ENCODE peak calls at places on chromosomes 2 and 18, in nine cellular contexts. D, Q, E, I, Y, P, X, V and S are unnamed samples. For H3K36me3, the result is how much of the 10 kb centered on the place peaks cover.

GRCh38 chr2:36663851-36664715 is 32.4 kb upstream of the VIT start:
- DNase-seq in I (peak), V (peak), D (peak), E (peak), Q (no peak), Y (peak), P (peak), X (peak), S (peak)

GRCh38 chr2:109545828-109546713 is 67.7 kb downstream of the SEPTIN10 start:
- DNase-seq in V (peak), I (peak), X (peak), D (peak), P (peak), E (peak), Y (peak), Q (peak), S (peak)

GRCh38 chr2:206836722-206837121 is 71.3 kb downstream of the FASTKD2 start:
- DNase-seq in P (no peak), I (no peak), D (no peak), X (no peak), V (peak), Y (no peak), Q (no peak), E (no peak), S (no peak)

GRCh38 chr2:165698621-165698946 is 95.5 kb downstream of the GALNT3 start:
- DNase-seq in Y (no peak), I (peak), D (peak), P (peak), Q (peak), X (peak), V (peak), E (peak), S (peak)

GRCh38 chr18:55830490-55830889 is 242.5 kb upstream of the TCF4 start:
- DNase-seq in D (peak), I (no peak), Y (peak), E (peak), X (no peak), V (peak), P (peak), Q (no peak), S (no peak)

GRCh38 chr2:170221317-170222288 is 43.7 kb downstream of the MYO3B start:
- DNase-seq in I (no peak), Y (no peak), X (no peak), E (no peak), D (no peak), P (peak), Q (no peak), V (peak), S (peak)

GRCh38 chr18:26648509-26649192 is 100.3 kb upstream of the KCTD1 start:
- DNase-seq in Y (no peak), I (no peak), P (no peak), Q (no peak), V (no peak), X (no peak), E (no peak), D (no peak), S (no peak)

GRCh38 chr2:30225131-30225762 is 6.1 kb upstream of the LBH start:
- DNase-seq in P (peak), V (peak), Y (peak), D (no peak), I (no peak), Q (peak), X (peak), E (peak), S (peak)

GRCh38 chr2:123913266-123913810 is 111.7 kb upstream of the CNTNAP5 start:
- DNase-seq in D (no peak), E (no peak), Y (no peak), Q (no peak), I (no peak), P (no peak), V (no peak), X (no peak), S (no peak)

GRCh38 chr18:28284132-28284531 is 107.2 kb upstream of the CDH2 start:
- DNase-seq in I (no peak), P (peak), Y (no peak), D (no peak), X (peak), Q (no peak), V (no peak), E (no peak), S (peak)

GRCh38 chr2:134934641-134935040 is 16.0 kb downstream of the CCNT2 start:
- DNase-seq in E (no peak), P (no peak), I (no peak), Q (no peak), V (peak), X (no peak), D (no peak), Y (no peak), S (peak)

GRCh38 chr18:35241523-35241804 is 630 bp downstream of the ZNF397 start:
- DNase-seq in I (no peak), D (no peak), P (no peak), V (no peak), E (no peak), X (no peak), Y (no peak), Q (no peak), S (peak)

GRCh38 chr2:229689307-229689839 is 25.0 kb downstream of the DNER start:
- DNase-seq in Y (no peak), X (no peak), Q (no peak), D (no peak), P (no peak), V (no peak), E (no peak), I (no peak), S (no peak)

GRCh38 chr2:9424447-9425164 is 1.2 kb downstream of the CPSF3 start:
- DNase-seq in D (no peak), X (no peak), I (no peak), Q (no peak), V (no peak), E (no peak), Y (no peak), P (no peak), S (no peak)

GRCh38 chr18:38459086-38459485 is 893.5 kb upstream of the CELF4 start:
- DNase-seq in P (no peak), E (no peak), X (peak), Y (no peak), V (no peak), D (no peak), Q (no peak), I (no peak), S (no peak)

GRCh38 chr2:101272045-101272784 is 19.5 kb downstream of the CNOT11 start:
- DNase-seq in P (no peak), D (no peak), Y (no peak), Q (no peak), I (no peak), X (no peak), V (no peak), E (no peak), S (no peak)

GRCh38 chr18:76386886-76387285 is 108.2 kb downstream of the ZNF516 start:
- DNase-seq in I (no peak), V (no peak), D (no peak), E (no peak), P (no peak), X (no peak), Q (no peak), Y (no peak), S (no peak)

GRCh38 chr18:74539289-74539688 is 5.0 kb downstream of the CNDP1 start:
- DNase-seq in Q (no peak), I (no peak), Y (no peak), X (no peak), E (no peak), P (no peak), D (no peak), V (no peak), S (no peak)

GRCh38 chr2:95061601-95062183 is 36.2 kb downstream of the MAL start:
- DNase-seq in V (no peak), I (no peak), Y (no peak), P (no peak), D (no peak), Q (no peak), E (no peak), X (no peak), S (no peak)

GRCh38 chr18:36693931-36694661 is 134.7 kb downstream of the TPGS2 start:
- DNase-seq in X (peak), Y (no peak), P (no peak), I (peak), V (no peak), E (peak), D (peak), Q (no peak), S (peak)

GRCh38 chr2:39736593-39736992 is 42.5 kb downstream of the THUMPD2 start:
- DNase-seq in I (no peak), Y (no peak), P (peak), D (no peak), V (peak), X (no peak), Q (no peak), E (no peak), S (no peak)

GRCh38 chr2:53275743-53276142 is 491.9 kb upstream of the CHAC2 start:
- DNase-seq in V (no peak), Q (no peak), D (no peak), P (peak), X (no peak), E (no peak), I (no peak), Y (no peak), S (no peak)

GRCh38 chr2:72198532-72199241 is 51.0 kb upstream of the CYP26B1 start:
- DNase-seq in D (no peak), Y (no peak), P (peak), Q (no peak), V (peak), I (peak), E (no peak), X (no peak), S (peak)

GRCh38 chr2:134446431-134447091 is 192.7 kb downstream of the MGAT5 start:
- DNase-seq in Y (no peak), Q (no peak), P (peak), D (no peak), V (peak), E (no peak), X (no peak), I (no peak), S (peak)

GRCh38 chr2:205066081-205066480 is 520.8 kb downstream of the PARD3B start:
- DNase-seq in V (no peak), P (no peak), E (no peak), D (no peak), X (no peak), Q (no peak), Y (no peak), I (no peak), S (no peak)

GRCh38 chr2:15964936-15965563 is 24.7 kb downstream of the MYCN start:
- DNase-seq in E (peak), I (no peak), X (no peak), Q (no peak), V (no peak), D (no peak), Y (no peak), P (peak), S (no peak)

GRCh38 chr2:190469770-190470169 is 61.6 kb downstream of the MFSD6 start:
- DNase-seq in Q (peak), P (peak), X (peak), E (peak), Y (no peak), D (peak), I (no peak), V (peak), S (peak)

GRCh38 chr2:156346731-156347130 is 14.2 kb upstream of the NR4A2 start:
- DNase-seq in I (no peak), P (peak), Y (no peak), Q (no peak), V (no peak), D (no peak), X (no peak), E (no peak), S (peak)

GRCh38 chr2:156349161-156349560 is 16.6 kb upstream of the NR4A2 start:
- DNase-seq in Q (no peak), D (no peak), X (no peak), I (no peak), E (no peak), V (no peak), P (no peak), Y (no peak), S (no peak)

GRCh38 chr2:156352911-156353310 is 20.4 kb upstream of the NR4A2 start:
- DNase-seq in E (no peak), I (no peak), V (no peak), X (no peak), Q (no peak), Y (no peak), P (no peak), D (no peak), S (no peak)

GRCh38 chr2:156350374-156351142 is 18.0 kb upstream of the NR4A2 start:
- DNase-seq in E (no peak), Y (no peak), D (no peak), X (no peak), P (no peak), Q (no peak), V (no peak), I (no peak), S (no peak)

GRCh38 chr2:156349605-156350004 is 17.1 kb upstream of the NR4A2 start:
- DNase-seq in P (no peak), V (no peak), Q (no peak), X (no peak), D (no peak), I (no peak), Y (no peak), E (no peak), S (no peak)
- TF ChIP-seq CTCF in P (no peak), V (no peak), Q (no peak), X (no peak), D (no peak), I (no peak), Y (no peak), E (no peak), S (no peak)

DNA sequence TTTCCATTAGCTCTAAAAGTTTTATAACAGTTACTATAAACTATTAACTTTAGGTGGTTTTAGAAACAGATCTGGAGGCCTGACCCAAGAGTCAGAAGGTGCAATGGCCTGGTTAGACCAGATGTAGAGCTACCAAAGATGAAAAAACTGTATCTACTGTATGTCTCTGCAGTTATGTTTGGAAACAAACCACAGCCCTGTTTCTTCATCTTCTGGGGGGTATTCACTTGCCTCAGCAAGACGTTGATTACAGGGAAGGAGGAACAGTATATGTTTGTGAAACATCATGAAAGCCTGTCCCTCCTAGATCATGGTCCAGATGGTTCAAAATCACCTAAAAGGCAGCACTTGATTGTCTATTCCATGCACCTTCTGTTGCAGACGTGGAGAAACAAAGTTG is 220.2 kb downstream of the SUCLG1 start:
- DNase-seq in I (no peak), V (no peak), D (no peak), P (no peak), X (no peak), Q (no peak), E (no peak), Y (no peak), S (no peak)
- H3K36me3 ChIP-seq in I (under half), V (under half), D (under half), P (under half), X (under half), Q (under half), E (under half), Y (under half), S (under half)

GRCh38 chr2:238502088-238502810 is 75.5 kb downstream of the ASB1 start:
- DNase-seq in X (no peak), D (no peak), V (no peak), I (no peak), P (no peak), Y (no peak), E (no peak), Q (no peak), S (no peak)
- TF ChIP-seq CTCF in X (no peak), D (no peak), V (no peak), I (no peak), P (no peak), Y (no peak), E (no peak), Q (no peak), S (no peak)

DNA sequence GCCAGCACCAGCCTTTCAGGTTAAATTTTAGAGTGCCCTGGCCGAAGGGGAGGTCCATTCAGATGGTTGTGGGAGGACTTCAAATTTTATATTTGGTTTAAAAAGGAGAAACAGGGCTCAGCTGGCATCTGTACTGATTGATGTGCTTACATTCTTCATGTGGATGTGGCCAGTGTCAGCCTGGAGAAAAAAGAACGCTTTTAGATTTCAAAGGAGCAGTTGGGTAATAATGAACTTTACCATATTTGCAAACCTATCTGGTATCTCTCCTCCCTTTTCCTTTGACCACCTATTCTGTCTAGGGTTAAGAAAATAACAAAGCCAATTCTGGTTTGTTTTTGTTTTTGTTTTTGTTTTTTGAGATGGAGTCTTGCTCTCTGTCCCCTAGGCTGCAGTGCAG is 21.3 kb downstream of the RAB12 start:
- DNase-seq in I (peak), Q (no peak), P (no peak), D (no peak), E (no peak), Y (no peak), X (no peak), V (no peak), S (no peak)
- H3K36me3 ChIP-seq in I (under half), Q (under half), P (under half), D (under half), E (under half), Y (under half), X (under half), V (under half), S (under half)

DNA sequence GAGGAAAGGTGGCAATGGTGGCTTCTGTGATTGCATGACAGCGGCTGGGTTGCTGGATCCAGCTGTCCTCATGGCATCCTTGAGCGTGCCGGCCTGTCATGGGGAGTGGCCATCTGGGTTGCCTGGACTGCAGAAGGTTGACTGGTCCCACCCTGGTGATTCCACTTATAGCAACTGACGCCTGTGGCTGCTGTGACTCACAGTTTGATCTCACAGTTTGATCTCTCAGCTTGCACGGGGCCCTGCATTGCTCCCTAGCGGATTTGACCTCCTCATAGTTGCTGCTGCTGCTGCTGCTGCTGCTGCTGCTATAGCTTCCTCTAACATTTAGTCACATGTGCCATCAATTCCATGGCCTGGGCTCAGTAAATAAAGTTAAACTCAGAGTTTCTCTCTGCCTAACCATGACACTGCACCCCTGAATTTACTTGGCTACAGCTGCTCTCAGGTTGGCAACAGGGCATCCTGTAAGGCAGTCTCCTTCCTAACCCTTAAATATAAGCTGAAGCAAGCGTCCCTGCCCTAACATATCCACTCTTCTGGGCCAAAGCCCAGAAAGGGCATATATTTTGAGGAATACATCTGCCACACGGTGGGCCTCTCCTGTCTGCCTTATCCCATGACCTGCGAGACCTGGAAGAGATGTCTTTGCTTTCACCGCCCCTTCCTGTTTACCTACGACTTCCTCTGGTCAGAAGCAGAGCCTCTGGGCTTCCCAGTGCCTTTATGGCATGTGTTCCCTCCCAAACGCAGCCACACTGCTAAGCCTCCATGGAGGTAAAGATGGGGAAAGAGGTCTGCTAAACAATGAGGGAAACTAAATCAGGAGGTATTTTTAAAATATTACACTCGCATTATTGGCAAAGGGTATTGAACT is 37.8 kb upstream of the CCDC150 start:
- DNase-seq in E (no peak), Y (peak), Q (no peak), X (peak), I (no peak), P (peak), V (peak), D (peak), S (peak)
- TF ChIP-seq CTCF in E (no peak), Y (no peak), Q (no peak), X (no peak), I (no peak), P (no peak), V (no peak), D (no peak), S (no peak)

DNA sequence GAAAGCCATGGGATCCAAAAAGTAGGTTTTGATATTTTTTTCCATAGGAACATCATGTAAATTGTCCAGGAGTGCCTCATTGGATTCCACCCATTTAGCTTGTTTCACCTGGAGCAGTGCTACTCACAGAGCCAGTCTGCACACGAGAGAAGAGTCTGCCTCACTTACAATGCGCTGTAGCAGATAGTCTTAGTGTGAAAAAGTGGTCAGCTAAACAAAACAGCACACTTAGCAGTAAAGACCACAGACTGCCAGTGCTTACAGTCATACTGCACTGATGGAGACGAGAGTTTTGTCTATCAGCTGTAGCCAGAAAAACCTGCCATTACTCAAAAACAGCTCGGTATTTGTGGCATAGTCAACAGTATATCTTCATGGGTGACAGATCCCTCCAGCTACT is 113.5 kb upstream of the LDLRAD4 start:
- DNase-seq in D (no peak), I (no peak), X (no peak), E (no peak), Y (no peak), Q (no peak), P (no peak), V (no peak), S (no peak)
- H3K36me3 ChIP-seq in D (under half), I (half or more), X (under half), E (under half), Y (under half), Q (half or more), P (under half), V (under half), S (under half)